ENCODE peak calls at places on chromosomes 2 and 18, in seven cellular contexts. D, Y, J, H, W, X and F are unnamed samples.

GRCh38 chr2:19623488-19623887 is 265.1 kb upstream of the OSR1 start:
- DNase-seq in D (no peak), Y (no peak), J (no peak), H (no peak), W (no peak), X (no peak), F (no peak)

GRCh38 chr18:34933880-34934689 is 107.1 kb upstream of the MAPRE2 start:
- DNase-seq in D (no peak), Y (no peak), J (no peak), H (no peak), W (no peak), X (no peak), F (no peak)

GRCh38 chr2:124911560-124911959 is 886.5 kb downstream of the CNTNAP5 start:
- DNase-seq in D (no peak), Y (no peak), J (no peak), H (no peak), W (no peak), X (no peak), F (no peak)

GRCh38 chr2:10709290-10709939 is 12.0 kb upstream of the ATP6V1C2 start:
- DNase-seq in D (no peak), Y (peak; percentile 51), J (peak; percentile 57), H (peak; percentile 50), W (peak; percentile 22), X (peak; percentile 41), F (no peak)

GRCh38 chr2:51103205-51103604 is 71.3 kb upstream of the NRXN1 start:
- DNase-seq in D (no peak), Y (peak; percentile 49), J (peak; percentile 4), H (peak; percentile 2), W (no peak), X (peak; percentile 29), F (no peak)

GRCh38 chr2:113890253-113891235 is 655 bp downstream of the ACTR3 start:
- DNase-seq in D (peak; percentile 75), Y (peak; percentile 73), J (peak; percentile 41), H (peak; percentile 72), W (peak; percentile 45), X (no peak), F (no peak)

GRCh38 chr2:219417374-219417773 is 803 bp upstream of the DES start:
- DNase-seq in D (no peak), Y (no peak), J (no peak), H (no peak), W (no peak), X (no peak), F (no peak)

GRCh38 chr2:85318222-85319182 is 9.3 kb downstream of the TGOLN2 start:
- DNase-seq in D (no peak), Y (no peak), J (no peak), H (no peak), W (no peak), X (no peak), F (no peak)

GRCh38 chr2:7010376-7010775 is 93.2 kb downstream of the RNF144A start:
- DNase-seq in D (no peak), Y (no peak), J (no peak), H (no peak), W (no peak), X (no peak), F (no peak)

GRCh38 chr2:230987137-230988020 is 8.5 kb upstream of the SPATA3 start:
- DNase-seq in D (no peak), Y (peak; percentile 71), J (peak; percentile 51), H (peak; percentile 96), W (peak; percentile 84), X (peak; percentile 38), F (peak; percentile 20)

GRCh38 chr2:58606799-58607198 is 365.7 kb upstream of the FANCL start:
- DNase-seq in D (no peak), Y (no peak), J (no peak), H (no peak), W (no peak), X (no peak), F (no peak)

GRCh38 chr2:29782087-29782486 is 139.3 kb downstream of the ALK start:
- DNase-seq in D (no peak), Y (no peak), J (no peak), H (no peak), W (no peak), X (no peak), F (no peak)

GRCh38 chr2:88627856-88628568 is 748 bp upstream of the EIF2AK3 start:
- DNase-seq in D (no peak), Y (no peak), J (peak; percentile 91), H (peak; percentile 65), W (peak; percentile 77), X (peak; percentile 58), F (no peak)

GRCh38 chr18:13585379-13586153 is 140.8 kb downstream of the FAM210A start:
- DNase-seq in D (no peak), Y (no peak), J (no peak), H (peak; percentile 63), W (no peak), X (no peak), F (no peak)

GRCh38 chr2:173713904-173714555 is 251.1 kb downstream of the SP3 start:
- DNase-seq in D (no peak), Y (no peak), J (no peak), H (no peak), W (no peak), X (no peak), F (no peak)

GRCh38 chr2:189217546-189217945 is 38.0 kb upstream of the COL5A2 start:
- DNase-seq in D (no peak), Y (no peak), J (no peak), H (no peak), W (no peak), X (peak; percentile 77), F (no peak)

GRCh38 chr2:203534486-203535077 is 519 bp downstream of the RAPH1 start:
- DNase-seq in D (no peak), Y (peak; percentile 12), J (no peak), H (peak; percentile 87), W (peak; percentile 14), X (no peak), F (no peak)

GRCh38 chr2:83085869-83086268 is 1373.2 kb downstream of the SUCLG1 start:
- DNase-seq in D (no peak), Y (no peak), J (no peak), H (no peak), W (no peak), X (no peak), F (no peak)

GRCh38 chr2:171169839-171170238 is 9.1 kb upstream of the TLK1 start:
- DNase-seq in D (no peak), Y (no peak), J (no peak), H (no peak), W (no peak), X (no peak), F (no peak)
- TF ChIP-seq SIN3A in D (no peak), Y (no peak), J (no peak), H (no peak), W (no peak), X (no peak), F (no peak)

DNA sequence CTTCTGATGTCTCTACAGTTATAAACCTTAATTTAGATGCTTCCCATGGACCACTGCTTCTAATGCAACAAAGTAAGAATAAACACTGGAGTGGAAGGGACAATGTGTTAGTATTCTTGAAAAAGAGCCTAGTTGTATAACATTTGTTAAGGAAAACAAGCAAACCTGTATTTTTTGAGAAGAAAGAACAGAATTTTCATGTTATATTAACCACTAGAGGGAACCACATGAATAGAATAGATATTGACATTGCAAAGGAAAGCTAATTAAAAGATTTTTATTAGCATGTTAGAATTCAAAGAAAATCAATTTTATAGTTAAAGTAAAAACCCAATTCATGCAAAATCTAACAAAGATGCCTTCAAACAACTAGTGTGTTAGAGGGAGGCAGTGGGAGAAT is 151.2 kb upstream of the BARD1 start:
- DNase-seq in D (no peak), Y (no peak), J (no peak), H (no peak), W (no peak), X (no peak), F (no peak)
- TF ChIP-seq SIN3A in D (no peak), Y (no peak), J (no peak), H (no peak), W (no peak), X (no peak), F (no peak)

GRCh38 chr2:79389475-79389874 is 123.4 kb upstream of the CTNNA2 start:
- DNase-seq in D (no peak), Y (peak; percentile 25), J (no peak), H (no peak), W (no peak), X (no peak), F (no peak)

GRCh38 chr2:79394485-79394859 is 118.4 kb upstream of the CTNNA2 start:
- DNase-seq in D (no peak), Y (no peak), J (no peak), H (no peak), W (no peak), X (no peak), F (no peak)

GRCh38 chr2:79393107-79393506 is 119.7 kb upstream of the CTNNA2 start:
- DNase-seq in D (no peak), Y (peak; percentile 4), J (no peak), H (no peak), W (no peak), X (no peak), F (no peak)

DNA sequence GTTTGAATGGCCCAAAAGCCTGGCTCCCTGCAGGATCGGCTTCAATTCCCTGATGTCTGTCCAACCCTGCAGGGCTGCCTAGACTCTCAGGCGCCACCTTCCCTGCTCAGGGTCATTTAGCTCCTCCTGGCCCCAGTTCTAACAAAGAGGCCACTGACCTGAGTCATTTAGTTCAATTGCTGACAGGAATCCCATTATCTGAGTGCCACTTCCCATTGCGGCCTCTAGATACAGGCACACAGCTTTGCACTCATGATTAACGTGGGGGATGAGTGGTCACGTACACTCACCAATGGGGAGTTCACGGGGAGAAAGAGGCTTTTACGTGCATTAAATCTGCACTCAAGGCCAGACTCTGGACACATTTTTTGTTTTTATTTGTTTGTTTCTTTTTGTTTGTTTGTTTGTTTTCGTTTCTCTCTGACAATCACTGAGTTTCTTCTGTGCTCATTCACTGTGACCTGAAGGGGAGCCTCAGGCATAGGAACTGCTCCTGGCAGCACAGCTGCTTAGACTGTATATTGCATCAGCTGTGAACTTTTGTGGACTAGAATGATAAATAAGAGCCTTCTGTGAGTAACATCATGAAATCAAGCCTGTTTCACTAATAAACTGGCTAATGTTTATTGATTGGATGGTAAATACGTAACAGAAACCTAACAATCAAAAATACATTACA is 118.9 kb upstream of the CTNNA2 start:
- DNase-seq in D (no peak), Y (peak; percentile 96), J (no peak), H (no peak), W (no peak), X (no peak), F (no peak)
- TF ChIP-seq SIN3A in D (no peak), Y (no peak), J (no peak), H (no peak), W (no peak), X (no peak), F (no peak)

DNA sequence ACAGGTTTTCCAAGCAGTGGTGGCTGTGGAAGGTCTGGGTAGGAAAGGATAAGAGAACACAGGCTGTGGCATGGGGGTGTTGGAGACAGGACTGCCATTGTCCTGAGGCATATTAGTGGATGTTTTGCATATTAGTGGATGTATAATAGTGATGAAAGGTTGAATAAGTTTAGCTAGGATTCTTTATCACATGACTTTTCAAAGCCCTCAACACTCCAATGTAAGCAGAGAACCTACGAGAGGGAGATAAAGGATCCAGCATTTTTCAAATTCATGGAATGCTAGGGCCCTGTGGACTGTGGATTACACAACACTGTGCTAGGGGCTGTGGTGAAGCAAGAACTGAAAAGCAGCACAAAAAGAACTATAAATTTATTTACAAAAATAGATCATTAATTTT is 63.2 kb downstream of the POLE4 start:
- DNase-seq in D (no peak), Y (peak; percentile 91), J (no peak), H (no peak), W (no peak), X (no peak), F (no peak)
- TF ChIP-seq SIN3A in D (no peak), Y (no peak), J (no peak), H (no peak), W (no peak), X (no peak), F (no peak)